ENCODE peak calls at places on chromosomes 7 and 10, in four cellular contexts. M, R, G and X are unnamed samples.

GRCh38 chr10:70135684-70136083 is 3.1 kb upstream of the AIFM2 start:
- DNase-seq in M (no peak), R (no peak), G (no peak), X (no peak)

GRCh38 chr7:84336741-84337140 is 142.2 kb upstream of the SEMA3A start:
- DNase-seq in R (no peak), M (no peak), G (no peak), X (no peak)

GRCh38 chr7:29239638-29240037 is 45.1 kb downstream of the CHN2 start:
- DNase-seq in G (no peak), M (peak; percentile 9), R (no peak), X (peak; percentile 22)

GRCh38 chr10:90407116-90407515 is 450.7 kb downstream of the HTR7 start:
- DNase-seq in G (no peak), R (no peak), M (no peak), X (peak; percentile 69)

GRCh38 chr10:30980951-30981616 is 50.6 kb downstream of the ZNF438 start:
- DNase-seq in G (no peak), M (no peak), R (no peak), X (peak; percentile 81)

GRCh38 chr10:97759157-97759980 is 12.4 kb downstream of the SFRP5 start:
- DNase-seq in G (peak; percentile 65), R (peak; percentile 89), M (peak; percentile 85), X (peak; percentile 40)

GRCh38 chr7:27889800-27890199 is 149.8 kb downstream of the TAX1BP1 start:
- DNase-seq in G (no peak), M (no peak), R (no peak), X (peak; percentile 11)

GRCh38 chr7:102321351-102322201 is 34.7 kb downstream of the SPDYE6 start:
- DNase-seq in G (peak; percentile 30), R (peak; percentile 67), M (peak; percentile 83), X (no peak)

GRCh38 chr7:80851896-80852476 is 66.9 kb downstream of the SEMA3C start:
- DNase-seq in R (peak; percentile 22), M (no peak), G (no peak), X (peak; percentile 86)

GRCh38 chr7:64183126-64183742 is 23.8 kb upstream of the ZNF735 start:
- DNase-seq in M (no peak), G (peak; percentile 38), R (no peak), X (no peak)

GRCh38 chr7:139543801-139544603 is 20.5 kb downstream of the CLEC2L start:
- DNase-seq in G (no peak), R (no peak), M (peak; percentile 22), X (no peak)

GRCh38 chr7:37732880-37733279 is 49.3 kb downstream of the GPR141 start:
- DNase-seq in G (no peak), R (peak; percentile 41), M (no peak), X (peak; percentile 89)

GRCh38 chr7:2637505-2638223 is 5.9 kb downstream of the TTYH3 start:
- DNase-seq in R (no peak), M (no peak), G (peak; percentile 65), X (no peak)

GRCh38 chr7:100583132-100584045 is 2.5 kb downstream of the LRCH4 start:
- DNase-seq in R (peak; percentile 77), M (no peak), G (peak; percentile 53), X (peak; percentile 51)

GRCh38 chr7:104805449-104806317 is 208.3 kb upstream of the KMT2E start:
- DNase-seq in G (no peak), M (no peak), R (no peak), X (no peak)

GRCh38 chr10:32253821-32254220 is 93.1 kb downstream of the EPC1 start:
- DNase-seq in G (no peak), M (peak; percentile 13), R (no peak), X (no peak)

GRCh38 chr7:70043139-70043538 is 444.9 kb downstream of the AUTS2 start:
- DNase-seq in G (no peak), R (no peak), M (no peak), X (no peak)

GRCh38 chr7:70040971-70041766 is 442.9 kb downstream of the AUTS2 start:
- DNase-seq in R (peak; percentile 36), G (no peak), M (peak; percentile 31), X (peak; percentile 21)

GRCh38 chr7:70044525-70044924 is 446.2 kb downstream of the AUTS2 start:
- DNase-seq in G (no peak), M (no peak), R (no peak), X (no peak)

GRCh38 chr7:70044064-70044463 is 445.8 kb downstream of the AUTS2 start:
- DNase-seq in M (no peak), G (no peak), R (peak; percentile 45), X (no peak)

GRCh38 chr7:70042533-70042932 is 444.3 kb downstream of the AUTS2 start:
- DNase-seq in G (no peak), R (peak; percentile 44), M (no peak), X (peak; percentile 12)
- TF ChIP-seq CTCF in G (peak; percentile 55), R (peak; percentile 60), M (peak; percentile 17), X (no peak)

GRCh38 chr10:117532451-117533107 is 10.0 kb upstream of the EMX2 start:
- DNase-seq in M (peak; percentile 62), G (no peak), R (no peak), X (no peak)
- H3K4me3 ChIP-seq in M (peak overlapping the region; percentile 27), G (no peak overlapping the region), R (no peak overlapping the region), X (no peak overlapping the region)

DNA sequence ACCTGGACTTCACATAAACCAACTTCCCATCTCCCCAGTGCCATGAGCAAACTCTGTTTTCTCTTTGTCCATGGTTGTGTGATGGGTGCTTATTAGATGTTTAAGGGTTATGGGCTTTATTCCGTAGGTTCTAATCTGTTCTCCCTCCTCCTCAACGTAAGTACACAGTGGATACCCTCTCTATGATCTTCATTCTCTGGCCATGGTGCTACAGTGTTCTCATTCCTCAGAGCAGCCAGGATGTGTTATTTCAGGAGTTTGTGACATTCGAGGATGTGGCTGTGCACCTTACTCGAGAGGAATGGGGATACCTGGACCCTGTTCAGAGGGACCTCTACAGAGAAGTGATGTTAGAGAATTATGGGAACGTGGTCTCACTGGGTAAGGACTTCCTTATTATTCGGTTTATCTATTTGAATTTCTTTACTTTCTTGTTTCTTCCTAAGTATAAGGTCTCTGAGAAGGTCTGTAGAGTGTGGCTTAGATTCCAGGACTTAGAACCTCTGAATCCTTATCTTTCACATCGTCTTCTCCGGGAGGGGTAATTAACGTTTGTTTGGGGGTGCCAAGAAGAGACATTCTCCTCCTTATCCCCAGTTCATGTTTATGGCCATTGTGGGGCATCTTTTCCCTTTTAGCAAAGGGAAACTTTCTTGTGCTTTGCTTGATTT is 3.8 kb downstream of the ZNF655 start:
- DNase-seq in R (no peak), G (no peak), M (no peak), X (no peak)
- H3K36me3 ChIP-seq in R (no peaks in the 10 kb centered on the region), G (no peaks in the 10 kb centered on the region), M (no peaks in the 10 kb centered on the region), X (peaks cover 12% of the 10 kb centered on the region)

DNA sequence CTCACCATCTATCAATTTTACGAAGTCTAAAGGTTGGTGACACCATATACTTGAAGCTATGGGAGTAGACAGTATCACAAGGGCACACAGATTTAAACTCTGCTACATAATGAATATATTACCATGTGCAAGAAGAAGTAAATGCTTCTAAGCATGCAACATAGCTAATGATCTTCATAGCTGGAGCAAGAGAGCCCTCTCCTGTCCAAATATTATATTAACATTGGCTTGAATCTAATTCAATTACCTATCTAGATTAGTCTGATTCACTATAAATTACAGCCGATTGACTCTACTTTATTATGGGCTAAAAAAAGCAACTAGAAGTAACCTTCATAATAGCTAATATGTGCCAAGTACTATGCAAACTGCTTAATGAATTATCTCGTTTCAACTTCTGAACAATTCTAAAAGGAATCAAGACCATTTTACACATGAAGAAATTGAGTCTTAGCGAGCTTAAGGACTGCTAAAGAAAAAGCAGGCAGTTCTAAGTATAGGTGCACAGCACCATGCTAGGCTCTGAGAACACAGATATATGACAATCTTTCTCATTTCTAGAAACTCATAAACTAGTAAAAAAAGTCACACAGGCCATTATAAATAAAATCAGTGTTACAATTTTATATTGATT is 21.9 kb downstream of the FRA10AC1 start:
- DNase-seq in R (peak; percentile 56), M (peak; percentile 34), G (no peak), X (peak; percentile 57)
- TF ChIP-seq CTCF in R (peak; percentile 62), M (peak; percentile 56), G (peak; percentile 53), X (peak; percentile 23)

DNA sequence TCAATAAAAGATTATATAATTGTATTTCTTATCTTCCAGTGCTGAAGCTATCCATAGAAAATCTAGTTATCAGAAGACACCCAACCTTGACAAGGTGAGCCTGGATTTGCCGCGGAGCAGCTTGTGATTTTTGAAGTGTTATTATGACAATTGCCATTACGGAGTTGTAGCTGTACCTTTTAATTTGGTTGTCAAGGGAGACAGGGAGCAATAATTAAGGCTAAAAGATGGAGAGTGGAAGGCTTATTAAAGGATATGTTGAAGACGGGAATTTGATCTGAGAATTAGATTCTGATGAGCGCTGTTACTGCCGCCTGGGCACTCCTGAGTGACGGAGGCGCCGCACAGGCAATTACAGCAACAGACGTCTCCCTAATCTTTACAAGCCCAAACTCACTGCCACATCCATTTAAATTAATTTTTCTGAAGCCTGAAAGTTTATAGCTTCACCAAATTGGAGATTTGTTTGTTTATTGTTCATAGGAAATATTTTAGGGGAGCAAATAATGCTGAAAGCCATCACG is 474.9 kb upstream of the ADARB2 start:
- DNase-seq in M (no peak), G (no peak), R (no peak), X (no peak)
- H3K4me3 ChIP-seq in M (no peak overlapping the region), G (no peak overlapping the region), R (no peak overlapping the region), X (no peak overlapping the region)